ENCODE peak calls at places on chromosomes 16 and 17, in six cellular contexts. One of them, this sample, is unnamed.

GRCh38 chr16:27461483-27462171 is 59.7 kb downstream of the IL21R start:
- DNase-seq in HepG2: no peak
- DNase-seq in H1: no peak
- DNase-seq in K562: no peak
- DNase-seq in SK-N-SH: no peak
- DNase-seq in GM12891: no peak
- DNase-seq in this sample: no peak

GRCh38 chr16:84963046-84963445 is 48.3 kb downstream of the ZDHHC7 start:
- DNase-seq in HepG2: no peak
- DNase-seq in H1: no peak
- DNase-seq in K562: no peak
- DNase-seq in SK-N-SH: no peak
- DNase-seq in GM12891: no peak
- DNase-seq in this sample: no peak

GRCh38 chr17:80477647-80478478 is 1.5 kb upstream of the NPTX1 start:
- DNase-seq in HepG2: no peak
- DNase-seq in H1: no peak
- DNase-seq in K562: peak
- DNase-seq in SK-N-SH: peak
- DNase-seq in GM12891: no peak
- DNase-seq in this sample: no peak

GRCh38 chr17:8041249-8041928 is 2.5 kb downstream of the ALOX15B start:
- DNase-seq in HepG2: peak
- DNase-seq in H1: no peak
- DNase-seq in K562: peak
- DNase-seq in SK-N-SH: peak
- DNase-seq in GM12891: peak
- DNase-seq in this sample: no peak

GRCh38 chr17:75778861-75779249 is 5.8 kb upstream of the UNK start:
- DNase-seq in HepG2: peak
- DNase-seq in H1: no peak
- DNase-seq in K562: no peak
- DNase-seq in SK-N-SH: no peak
- DNase-seq in GM12891: no peak
- DNase-seq in this sample: no peak

GRCh38 chr16:68190745-68191510 is 45.0 kb downstream of the ESRP2 start:
- DNase-seq in HepG2: peak
- DNase-seq in H1: no peak
- DNase-seq in K562: no peak
- DNase-seq in SK-N-SH: no peak
- DNase-seq in GM12891: no peak
- DNase-seq in this sample: no peak

GRCh38 chr17:27800522-27800921 is at the start of gene NOS2:
- DNase-seq in HepG2: peak
- DNase-seq in H1: no peak
- DNase-seq in K562: no peak
- DNase-seq in SK-N-SH: no peak
- DNase-seq in GM12891: no peak
- DNase-seq in this sample: no peak

GRCh38 chr16:1538804-1539520 is 5.5 kb downstream of the TMEM204 start:
- DNase-seq in HepG2: no peak
- DNase-seq in H1: no peak
- DNase-seq in K562: no peak
- DNase-seq in SK-N-SH: peak
- DNase-seq in GM12891: no peak
- DNase-seq in this sample: no peak

GRCh38 chr17:34899892-34900291 is 61.4 kb downstream of the CCT6B start:
- DNase-seq in HepG2: no peak
- DNase-seq in H1: no peak
- DNase-seq in K562: no peak
- DNase-seq in SK-N-SH: no peak
- DNase-seq in GM12891: no peak
- DNase-seq in this sample: no peak

GRCh38 chr16:71722801-71723536 is 1.5 kb downstream of the PHLPP2 start:
- DNase-seq in HepG2: peak
- DNase-seq in H1: peak
- DNase-seq in K562: peak
- DNase-seq in SK-N-SH: peak
- DNase-seq in GM12891: peak
- DNase-seq in this sample: peak

GRCh38 chr17:64253470-64253869 is 9.6 kb downstream of the TEX2 start:
- DNase-seq in HepG2: no peak
- DNase-seq in H1: no peak
- DNase-seq in K562: no peak
- DNase-seq in SK-N-SH: no peak
- DNase-seq in GM12891: no peak
- DNase-seq in this sample: no peak

GRCh38 chr17:44279586-44280344 is 11.8 kb upstream of the SLC4A1 start:
- DNase-seq in HepG2: peak
- DNase-seq in H1: peak
- DNase-seq in K562: peak
- DNase-seq in SK-N-SH: no peak
- DNase-seq in GM12891: no peak
- DNase-seq in this sample: no peak

GRCh38 chr17:59181481-59181880 is 25.9 kb downstream of the PRR11 start:
- DNase-seq in HepG2: no peak
- DNase-seq in H1: no peak
- DNase-seq in K562: no peak
- DNase-seq in SK-N-SH: no peak
- DNase-seq in GM12891: no peak
- DNase-seq in this sample: no peak

GRCh38 chr16:60077791-60078280 is 1343.7 kb upstream of the GOT2 start:
- DNase-seq in HepG2: no peak
- DNase-seq in H1: no peak
- DNase-seq in K562: no peak
- DNase-seq in SK-N-SH: no peak
- DNase-seq in GM12891: no peak
- DNase-seq in this sample: no peak

GRCh38 chr17:73228748-73229236 is 32.9 kb downstream of the CPSF4L start:
- DNase-seq in HepG2: peak
- DNase-seq in H1: no peak
- DNase-seq in K562: peak
- DNase-seq in SK-N-SH: no peak
- DNase-seq in GM12891: peak
- DNase-seq in this sample: peak

GRCh38 chr17:250487-251300 is 69.2 kb upstream of the DOC2B start:
- DNase-seq in HepG2: no peak
- DNase-seq in H1: no peak
- DNase-seq in K562: no peak
- DNase-seq in SK-N-SH: no peak
- DNase-seq in GM12891: no peak
- DNase-seq in this sample: no peak

GRCh38 chr16:51167170-51167710 is 16.2 kb upstream of the SALL1 start:
- DNase-seq in HepG2: no peak
- DNase-seq in H1: no peak
- DNase-seq in K562: no peak
- DNase-seq in SK-N-SH: no peak
- DNase-seq in GM12891: no peak
- DNase-seq in this sample: no peak

GRCh38 chr17:81957691-81958432 is 3.1 kb downstream of the NOTUM start:
- DNase-seq in HepG2: no peak
- DNase-seq in H1: no peak
- DNase-seq in K562: no peak
- DNase-seq in SK-N-SH: no peak
- DNase-seq in GM12891: no peak
- DNase-seq in this sample: no peak

GRCh38 chr16:88882358-88883030 is 16.0 kb upstream of the PABPN1L start:
- DNase-seq in HepG2: no peak
- DNase-seq in H1: no peak
- DNase-seq in K562: peak
- DNase-seq in SK-N-SH: no peak
- DNase-seq in GM12891: no peak
- DNase-seq in this sample: no peak

GRCh38 chr17:41434313-41434895 is 6.4 kb downstream of the KRT38 start:
- DNase-seq in HepG2: no peak
- DNase-seq in H1: no peak
- DNase-seq in K562: no peak
- DNase-seq in SK-N-SH: no peak
- DNase-seq in GM12891: no peak
- DNase-seq in this sample: no peak

GRCh38 chr16:57537194-57537505 is 779 bp upstream of the CCDC102A start:
- DNase-seq in HepG2: no peak
- DNase-seq in H1: no peak
- DNase-seq in K562: peak
- DNase-seq in SK-N-SH: no peak
- DNase-seq in GM12891: no peak
- DNase-seq in this sample: no peak

GRCh38 chr16:57535680-57536305 is 578 bp downstream of the CCDC102A start:
- DNase-seq in HepG2: peak
- DNase-seq in H1: peak
- DNase-seq in K562: peak
- DNase-seq in SK-N-SH: peak
- DNase-seq in GM12891: peak
- DNase-seq in this sample: peak

GRCh38 chr16:57534881-57535658 is 1.3 kb downstream of the CCDC102A start:
- DNase-seq in HepG2: no peak
- DNase-seq in H1: no peak
- DNase-seq in K562: no peak
- DNase-seq in SK-N-SH: peak
- DNase-seq in GM12891: no peak
- DNase-seq in this sample: no peak

GRCh38 chr16:57537596-57538234 is 1.3 kb upstream of the CCDC102A start:
- DNase-seq in HepG2: no peak
- DNase-seq in H1: no peak
- DNase-seq in K562: no peak
- DNase-seq in SK-N-SH: no peak
- DNase-seq in GM12891: no peak
- DNase-seq in this sample: no peak

DNA sequence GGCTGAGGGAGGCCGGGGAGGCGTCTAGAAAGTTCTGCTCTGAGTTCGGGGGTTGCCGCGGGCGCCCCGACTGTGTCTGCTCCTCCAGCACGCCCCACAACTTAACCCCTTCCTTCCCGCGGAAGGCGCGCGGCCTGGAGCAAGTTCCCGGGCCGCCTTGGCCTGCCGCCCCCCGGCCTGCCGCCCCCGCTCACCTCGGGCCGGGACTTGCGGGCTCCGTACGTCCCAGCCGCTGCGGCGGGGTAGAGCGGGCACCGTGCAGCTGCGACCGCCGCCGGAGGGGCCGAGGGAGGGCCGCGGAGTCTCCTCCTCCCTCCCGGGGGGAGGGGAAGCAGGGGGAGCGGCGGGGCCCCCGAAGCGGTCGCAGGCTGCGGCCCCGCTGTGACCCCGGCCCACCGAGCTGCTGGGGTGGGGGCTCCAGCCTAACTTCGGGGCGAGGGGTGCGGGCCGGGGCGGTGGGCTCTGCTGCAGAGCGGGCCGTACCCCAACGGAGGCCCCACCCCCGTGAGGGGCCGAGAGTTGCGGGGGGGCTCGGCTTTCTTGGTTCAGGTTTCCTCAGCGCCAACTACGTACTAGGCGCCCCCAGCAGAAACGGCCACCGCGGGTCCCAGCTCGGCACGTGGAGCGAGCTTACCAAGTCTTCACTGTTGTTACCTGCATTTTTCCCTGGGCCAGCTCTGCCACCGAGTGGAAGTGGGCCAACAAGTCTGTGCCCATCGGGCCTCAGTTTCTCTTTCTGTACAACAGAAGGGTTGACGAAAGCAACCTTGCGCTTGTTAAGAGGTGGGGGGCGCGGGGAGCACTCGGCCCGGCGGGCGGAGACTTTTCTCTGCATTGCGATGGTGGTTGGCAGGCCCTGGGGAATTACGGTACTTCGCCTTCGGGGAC is at the start of gene CCDC102A:
- DNase-seq in HepG2: no peak
- DNase-seq in H1: no peak
- DNase-seq in K562: peak
- DNase-seq in SK-N-SH: peak
- DNase-seq in GM12891: no peak
- DNase-seq in this sample: no peak
- TF ChIP-seq POLR2AphosphoS5 in HepG2: no peak
- TF ChIP-seq POLR2AphosphoS5 in H1: no peak
- TF ChIP-seq POLR2AphosphoS5 in K562: no peak
- TF ChIP-seq POLR2AphosphoS5 in SK-N-SH: no peak
- TF ChIP-seq POLR2AphosphoS5 in GM12891: no peak
- TF ChIP-seq POLR2AphosphoS5 in this sample: no peak

GRCh38 chr16:57660715-57661463 is 7.2 kb upstream of the ADGRG3 start:
- DNase-seq in HepG2: peak
- DNase-seq in H1: no peak
- DNase-seq in K562: peak
- DNase-seq in SK-N-SH: no peak
- DNase-seq in GM12891: no peak
- DNase-seq in this sample: no peak

GRCh38 chr16:57658878-57659674 is 9.0 kb upstream of the ADGRG3 start:
- DNase-seq in HepG2: no peak
- DNase-seq in H1: no peak
- DNase-seq in K562: no peak
- DNase-seq in SK-N-SH: no peak
- DNase-seq in GM12891: no peak
- DNase-seq in this sample: no peak

GRCh38 chr16:57661936-57662906 is 5.9 kb upstream of the ADGRG3 start:
- DNase-seq in HepG2: no peak
- DNase-seq in H1: no peak
- DNase-seq in K562: no peak
- DNase-seq in SK-N-SH: no peak
- DNase-seq in GM12891: no peak
- DNase-seq in this sample: no peak

GRCh38 chr16:57663436-57663835 is 4.7 kb upstream of the ADGRG3 start:
- DNase-seq in HepG2: no peak
- DNase-seq in H1: no peak
- DNase-seq in K562: no peak
- DNase-seq in SK-N-SH: no peak
- DNase-seq in GM12891: no peak
- DNase-seq in this sample: no peak

DNA sequence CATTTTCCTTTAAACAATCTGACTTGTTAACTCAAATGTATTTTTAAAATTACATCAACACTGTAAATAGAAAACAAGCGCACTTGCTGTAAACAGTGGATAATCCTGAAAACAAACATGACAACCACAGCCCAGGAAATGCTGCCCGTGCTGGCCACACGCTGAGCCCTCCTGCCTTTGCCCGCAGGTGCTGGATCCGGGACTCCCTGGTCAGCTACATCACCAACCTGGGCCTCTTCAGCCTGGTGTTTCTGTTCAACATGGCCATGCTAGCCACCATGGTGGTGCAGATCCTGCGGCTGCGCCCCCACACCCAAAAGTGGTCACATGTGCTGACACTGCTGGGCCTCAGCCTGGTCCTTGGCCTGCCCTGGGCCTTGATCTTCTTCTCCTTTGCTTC is 6.6 kb upstream of the ADGRG3 start:
- DNase-seq in HepG2: no peak
- DNase-seq in H1: no peak
- DNase-seq in K562: no peak
- DNase-seq in SK-N-SH: no peak
- DNase-seq in GM12891: no peak
- DNase-seq in this sample: no peak
- TF ChIP-seq TAF1 in HepG2: no peak
- TF ChIP-seq TAF1 in H1: no peak
- TF ChIP-seq TAF1 in K562: no peak
- TF ChIP-seq TAF1 in SK-N-SH: no peak
- TF ChIP-seq TAF1 in GM12891: no peak
- TF ChIP-seq TAF1 in this sample: no peak

GRCh38 chr16:19167710-19168172 is 299 bp upstream of the SYT17 start:
- DNase-seq in HepG2: peak
- DNase-seq in H1: peak
- DNase-seq in K562: peak
- DNase-seq in SK-N-SH: peak
- DNase-seq in GM12891: peak
- DNase-seq in this sample: peak
- TF ChIP-seq POLR2AphosphoS5 in HepG2: no peak
- TF ChIP-seq POLR2AphosphoS5 in H1: no peak
- TF ChIP-seq POLR2AphosphoS5 in K562: no peak
- TF ChIP-seq POLR2AphosphoS5 in SK-N-SH: no peak
- TF ChIP-seq POLR2AphosphoS5 in GM12891: no peak
- TF ChIP-seq POLR2AphosphoS5 in this sample: no peak

GRCh38 chr17:31654936-31655335 is 204.1 kb downstream of the COPRS start:
- DNase-seq in HepG2: no peak
- DNase-seq in H1: no peak
- DNase-seq in K562: no peak
- DNase-seq in SK-N-SH: no peak
- DNase-seq in GM12891: no peak
- DNase-seq in this sample: no peak
- TF ChIP-seq TAF1 in HepG2: no peak
- TF ChIP-seq TAF1 in H1: no peak
- TF ChIP-seq TAF1 in K562: no peak
- TF ChIP-seq TAF1 in SK-N-SH: no peak
- TF ChIP-seq TAF1 in GM12891: no peak
- TF ChIP-seq TAF1 in this sample: no peak